ENCODE peak calls at places on chromosome 21, in six cellular contexts. J is IMR-90; M is upper lobe of right lung; Y is left ventricle myocardium inferior; T is neural progenitor cell; X is CD8-positive, alpha-beta T cell. V is an unnamed sample.

GRCh38 chr21:35226302-35226701 is 177.2 kb upstream of the RUNX1 start:
- DNase-seq in J (peak), Y (no peak), X (no peak), M (no peak), T (peak), V (no peak)

GRCh38 chr21:46294647-46295176 is 8.6 kb downstream of the YBEY start:
- DNase-seq in M (no peak), Y (peak), J (peak), X (no peak), T (no peak), V (no peak)

GRCh38 chr21:25515484-25516405 is 91.5 kb downstream of the MRPL39 start:
- DNase-seq in M (no peak), T (no peak), Y (no peak), J (peak), X (no peak), V (no peak)

GRCh38 chr21:26753822-26754221 is 91.4 kb downstream of the ADAMTS1 start:
- DNase-seq in J (no peak), X (no peak), M (no peak), Y (no peak), T (no peak), V (no peak)

GRCh38 chr21:46154955-46155513 is 345 bp downstream of the FTCD start:
- DNase-seq in M (peak), J (no peak), T (no peak), X (peak), Y (no peak), V (peak)

GRCh38 chr21:38843806-38844479 is 38.2 kb downstream of the ETS2 start:
- DNase-seq in X (no peak), Y (no peak), T (no peak), J (peak), M (no peak), V (no peak)

GRCh38 chr21:25809013-25809412 is 74.2 kb downstream of the GABPA start:
- DNase-seq in X (no peak), M (no peak), T (no peak), J (peak), Y (no peak), V (no peak)

GRCh38 chr21:33360871-33361602 is 36.3 kb downstream of the IFNAR1 start:
- DNase-seq in J (peak), X (peak), Y (peak), M (peak), T (peak), V (peak)

GRCh38 chr21:16305686-16306085 is 575.9 kb downstream of the USP25 start:
- DNase-seq in M (no peak), X (no peak), T (peak), Y (no peak), J (no peak), V (no peak)

GRCh38 chr21:30497065-30497464 is at the start of gene KRTAP19-4:
- DNase-seq in Y (no peak), M (no peak), X (no peak), T (no peak), J (no peak), V (no peak)

GRCh38 chr21:44656868-44657267 is 864 bp upstream of the KRTAP12-3 start:
- DNase-seq in Y (no peak), T (no peak), X (no peak), M (no peak), J (no peak), V (no peak)
- H3K4me3 ChIP-seq in Y (no peak), T (no peak), X (peak), M (no peak), J (no peak), V (no peak)

GRCh38 chr21:43760391-43760958 is 15.6 kb downstream of the CSTB start:
- DNase-seq in T (no peak), M (no peak), Y (no peak), J (no peak), X (no peak), V (no peak)

GRCh38 chr21:43757601-43758000 is 18.5 kb downstream of the CSTB start:
- DNase-seq in X (no peak), T (no peak), J (no peak), M (no peak), Y (no peak), V (no peak)

GRCh38 chr21:43759651-43760050 is 16.5 kb downstream of the CSTB start:
- DNase-seq in T (no peak), J (no peak), M (no peak), Y (no peak), X (no peak), V (no peak)

GRCh38 chr21:43758132-43758619 is 17.9 kb downstream of the CSTB start:
- DNase-seq in X (no peak), M (no peak), Y (no peak), J (peak), T (no peak), V (no peak)

DNA sequence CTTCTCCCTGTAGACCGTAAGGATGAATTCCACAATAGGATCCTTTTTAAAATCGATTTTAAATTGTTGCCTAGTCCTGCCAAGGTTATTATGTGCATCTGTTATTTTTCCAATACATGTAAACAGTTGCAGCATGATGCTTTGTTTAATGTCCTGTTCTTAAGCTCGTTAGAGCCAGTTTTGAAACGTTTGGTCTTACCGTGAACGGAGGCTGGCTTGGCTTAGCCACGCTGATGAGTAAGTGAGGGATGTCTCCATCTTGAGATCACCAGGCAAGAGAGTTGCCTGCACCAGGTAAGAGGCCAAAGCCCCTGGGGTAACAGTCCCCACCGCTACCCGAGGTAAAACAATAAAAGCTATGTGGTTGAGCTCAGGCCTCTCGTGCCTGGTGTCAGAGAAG is 17.3 kb downstream of the CSTB start:
- DNase-seq in M (no peak), T (no peak), J (no peak), Y (no peak), X (no peak), V (no peak)
- H3K27ac ChIP-seq in M (peak), T (no peak), J (no peak), Y (no peak), X (no peak), V (peak)

GRCh38 chr21:36245649-36246048 is 74.3 kb upstream of the MORC3 start:
- DNase-seq in J (no peak), T (no peak), M (no peak), X (no peak), Y (no peak), V (no peak)
- TF ChIP-seq CTCF in J (no peak), T (no peak), M (no peak), X (no peak), Y (no peak), V (no peak)

DNA sequence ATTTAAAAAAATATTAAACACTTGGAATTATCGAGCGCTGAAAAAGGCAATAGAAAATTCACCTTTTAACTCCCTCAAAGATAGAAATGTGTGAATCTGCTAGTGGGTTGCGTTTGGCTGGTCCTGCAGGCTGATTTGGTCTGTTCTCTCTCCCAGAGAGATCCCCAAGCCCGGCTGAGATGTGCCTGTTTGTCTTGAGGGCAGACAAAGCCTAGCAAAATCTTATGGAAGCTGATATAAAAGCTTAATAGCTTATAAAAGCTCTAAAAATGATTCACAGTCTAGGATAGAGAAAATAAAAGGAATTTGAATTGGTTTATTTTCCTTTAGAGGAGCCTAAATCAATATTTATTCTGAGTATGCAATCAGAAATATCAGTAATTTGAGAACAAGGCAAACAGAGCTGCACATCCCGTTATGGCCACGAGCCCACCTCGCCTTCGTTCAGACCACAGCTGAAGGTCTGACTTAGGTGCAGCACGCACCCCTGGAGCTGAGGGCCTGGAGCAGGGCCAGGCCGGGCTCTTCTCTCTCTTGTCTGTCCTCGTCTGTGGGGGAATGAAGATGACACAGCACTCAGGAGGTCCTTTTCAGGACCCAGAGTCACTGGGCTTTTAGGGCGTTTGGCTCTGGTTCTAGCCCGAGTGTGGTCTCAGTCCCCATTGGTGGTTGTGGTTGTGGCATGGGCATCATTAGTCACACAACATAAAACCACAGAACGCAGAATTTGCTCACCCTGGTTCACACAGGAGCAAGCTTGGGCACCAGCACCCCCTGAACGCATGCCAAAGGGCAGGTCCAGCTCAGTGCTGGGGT is 18.6 kb downstream of the PDE9A start:
- DNase-seq in X (no peak), Y (no peak), T (no peak), J (no peak), M (no peak), V (no peak)
- H3K4me3 ChIP-seq in X (no peak), Y (no peak), T (no peak), J (no peak), M (no peak), V (no peak)

GRCh38 chr21:44927259-44927586 is 6.5 kb upstream of the ITGB2 start:
- DNase-seq in J (no peak), T (no peak), X (no peak), Y (no peak), M (no peak), V (no peak)
- H3K27ac ChIP-seq in J (no peak), T (no peak), X (peak), Y (no peak), M (peak), V (peak)

DNA sequence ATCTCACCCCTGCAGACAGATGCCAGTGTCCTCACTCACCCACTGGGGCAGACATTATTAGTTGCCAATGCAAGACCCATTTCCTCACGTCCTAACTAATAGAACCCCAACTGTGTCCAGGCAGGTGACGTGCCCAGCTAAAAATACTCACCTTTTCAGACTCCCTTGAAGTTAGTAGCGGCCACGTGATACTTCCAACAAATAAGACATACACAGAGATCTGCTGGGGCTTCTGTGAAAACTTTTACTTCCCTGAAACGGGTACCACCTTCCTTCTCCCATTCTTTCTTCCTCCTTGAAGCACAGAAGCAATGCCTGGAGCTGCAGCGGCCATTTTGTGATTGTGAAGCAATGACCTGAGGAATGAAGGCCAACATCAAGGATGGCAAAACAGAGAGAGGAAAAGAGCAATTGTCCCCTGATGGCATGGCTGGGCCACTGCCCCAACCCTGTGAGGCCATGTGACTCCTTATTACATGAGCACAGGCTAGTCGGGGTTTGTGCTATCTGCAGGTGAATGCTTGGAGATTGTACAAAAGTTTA is 74.4 kb upstream of the TMPRSS2 start:
- DNase-seq in Y (no peak), M (peak), T (no peak), X (no peak), J (no peak), V (no peak)
- TF ChIP-seq CTCF in Y (no peak), M (no peak), T (no peak), X (no peak), J (no peak), V (no peak)

DNA sequence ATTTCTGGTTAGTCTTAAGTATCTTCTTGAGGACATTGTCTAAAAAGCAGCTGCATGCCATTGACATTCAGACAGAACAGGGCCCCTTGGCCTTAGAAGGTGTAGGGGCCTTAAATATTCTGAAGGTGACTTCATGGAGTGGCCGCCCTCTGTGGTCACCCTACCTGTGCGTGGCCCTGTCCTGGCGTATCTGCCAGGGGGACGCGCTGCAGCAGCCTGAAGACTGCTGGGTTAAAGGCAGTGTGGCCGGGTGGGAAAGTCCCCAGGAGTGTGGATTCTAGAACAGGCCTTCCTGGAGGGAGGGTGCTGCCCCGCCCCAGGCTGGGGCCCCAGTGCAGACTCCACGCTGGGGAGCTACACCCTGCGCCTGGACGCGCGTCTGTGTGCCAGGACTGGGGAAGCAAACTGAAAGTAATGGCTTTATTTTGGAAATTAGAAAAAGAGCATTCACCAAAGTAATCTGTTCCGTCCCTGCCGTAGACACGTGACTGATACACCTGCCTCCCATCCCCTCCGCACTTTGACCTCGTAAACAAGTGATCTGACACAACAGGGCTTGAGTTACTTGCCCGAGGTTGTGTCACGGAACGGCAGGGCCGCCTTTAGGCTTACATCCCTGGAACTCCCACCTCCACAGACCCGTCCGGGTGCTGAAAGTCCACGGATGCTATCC is 1.8 kb downstream of the AGPAT3 start:
- DNase-seq in M (peak), J (no peak), X (peak), Y (no peak), T (no peak), V (no peak)
- H3K4me3 ChIP-seq in M (peak), J (peak), X (peak), Y (peak), T (no peak), V (peak)

V was measured in coronary artery.